ENCODE peak calls at places on chromosomes 13 and 19, in seven cellular contexts. U is GM13976, L is cardiac fibroblast, K is heart left ventricle, N is PC-9, R is heart right ventricle, J is AG09319. S is an unnamed sample.

GRCh38 chr13:43757266-43757665 is 29.5 kb downstream of the ENOX1 start:
- DNase-seq in U (no peak), L (no peak), K (no peak), N (no peak), R (no peak), J (no peak), S (no peak)

GRCh38 chr13:47932953-47933687 is 68.0 kb downstream of the SUCLA2 start:
- DNase-seq in U (no peak), L (no peak), K (no peak), N (no peak), R (no peak), J (no peak), S (no peak)

GRCh38 chr19:44813331-44814131 is 4.6 kb downstream of the BCAM start:
- DNase-seq in U (no peak), L (no peak), K (no peak), N (no peak), R (no peak), J (no peak), S (no peak)

GRCh38 chr19:34375598-34375997 is 10.6 kb downstream of the GPI start:
- DNase-seq in U (no peak), L (no peak), K (no peak), N (no peak), R (no peak), J (no peak), S (no peak)

GRCh38 chr19:3980353-3981251 is 4.7 kb downstream of the EEF2 start:
- DNase-seq in U (no peak), L (no peak), K (no peak), N (no peak), R (no peak), J (no peak), S (no peak)

GRCh38 chr13:24688111-24688510 is 7.9 kb downstream of the ATP12A start:
- DNase-seq in U (no peak), L (no peak), K (no peak), N (no peak), R (no peak), J (no peak), S (no peak)

GRCh38 chr13:45847554-45848224 is 3.9 kb downstream of the SIAH3 start:
- DNase-seq in U (peak), L (no peak), K (no peak), N (no peak), R (peak), J (no peak), S (no peak)

GRCh38 chr19:15398501-15399233 is 19.1 kb upstream of the AKAP8 start:
- DNase-seq in U (no peak), L (no peak), K (no peak), N (no peak), R (no peak), J (no peak), S (no peak)

GRCh38 chr13:111659842-111660241 is 339.4 kb downstream of the TEX29 start:
- DNase-seq in U (no peak), L (no peak), K (no peak), N (no peak), R (peak), J (no peak), S (no peak)

GRCh38 chr13:42671502-42671901 is 97.5 kb downstream of the TNFSF11 start:
- DNase-seq in U (no peak), L (no peak), K (no peak), N (no peak), R (no peak), J (no peak), S (no peak)

GRCh38 chr19:19540707-19541515 is 2.8 kb downstream of the CILP2 start:
- DNase-seq in U (peak), L (peak), K (no peak), N (peak), R (no peak), J (no peak), S (peak)

GRCh38 chr19:574658-575526 is 2.5 kb downstream of the BSG start:
- DNase-seq in U (peak), L (peak), K (peak), N (peak), R (peak), J (no peak), S (no peak)

GRCh38 chr13:105773887-105774538 is 761.4 kb downstream of the EFNB2 start:
- DNase-seq in U (no peak), L (peak), K (no peak), N (peak), R (no peak), J (no peak), S (peak)

GRCh38 chr19:1590641-1591397 is 1.8 kb downstream of the MBD3 start:
- DNase-seq in U (peak), L (peak), K (no peak), N (no peak), R (no peak), J (no peak), S (no peak)

GRCh38 chr19:3243851-3244700 is 19.6 kb downstream of the CELF5 start:
- DNase-seq in U (peak), L (peak), K (no peak), N (peak), R (peak), J (peak), S (no peak)

GRCh38 chr13:75797256-75797655 is 161.1 kb downstream of the LMO7 start:
- DNase-seq in U (no peak), L (no peak), K (no peak), N (no peak), R (no peak), J (no peak), S (no peak)

GRCh38 chr19:39093761-39094160 is 9.6 kb downstream of the ACP7 start:
- DNase-seq in U (no peak), L (peak), K (no peak), N (no peak), R (no peak), J (no peak), S (peak)

GRCh38 chr13:102394158-102395053 is 7.4 kb downstream of the FGF14 start:
- DNase-seq in U (peak), L (peak), K (peak), N (no peak), R (peak), J (peak), S (peak)

GRCh38 chr19:17931532-17932191 is 1.2 kb upstream of the CCDC124 start:
- DNase-seq in U (no peak), L (no peak), K (no peak), N (no peak), R (no peak), J (no peak), S (no peak)

GRCh38 chr19:7497292-7497691 is 8.5 kb upstream of the PEX11G start:
- DNase-seq in U (no peak), L (no peak), K (no peak), N (no peak), R (no peak), J (no peak), S (no peak)

GRCh38 chr13:40878321-40878720 is 88.9 kb downstream of the SLC25A15 start:
- DNase-seq in U (no peak), L (no peak), K (no peak), N (no peak), R (no peak), J (no peak), S (peak)

GRCh38 chr19:35095667-35096368 is 19.8 kb upstream of the FXYD3 start:
- DNase-seq in U (no peak), L (no peak), K (no peak), N (no peak), R (no peak), J (no peak), S (peak)

GRCh38 chr13:97165527-97166425 is 56.4 kb upstream of the MBNL2 start:
- DNase-seq in U (no peak), L (no peak), K (no peak), N (peak), R (no peak), J (no peak), S (no peak)

GRCh38 chr19:14023404-14024235 is 4.3 kb upstream of the RLN3 start:
- DNase-seq in U (no peak), L (peak), K (peak), N (peak), R (no peak), J (no peak), S (no peak)
- TF ChIP-seq CTCF in U (no peak), L (peak), K (peak), N (peak), R (peak), J (peak), S (peak)

GRCh38 chr13:99656843-99657506 is 155.7 kb downstream of the TM9SF2 start:
- DNase-seq in U (no peak), L (no peak), K (no peak), N (no peak), R (no peak), J (no peak), S (no peak)

GRCh38 chr13:99657848-99658265 is 156.6 kb downstream of the TM9SF2 start:
- DNase-seq in U (no peak), L (peak), K (peak), N (no peak), R (peak), J (no peak), S (no peak)

GRCh38 chr13:99660101-99660500 is 158.8 kb downstream of the TM9SF2 start:
- DNase-seq in U (no peak), L (no peak), K (no peak), N (no peak), R (no peak), J (no peak), S (no peak)

GRCh38 chr13:99659234-99659633 is 158.0 kb downstream of the TM9SF2 start:
- DNase-seq in U (no peak), L (no peak), K (no peak), N (peak), R (no peak), J (no peak), S (no peak)

GRCh38 chr13:99658266-99658991 is 157.2 kb downstream of the TM9SF2 start:
- DNase-seq in U (peak), L (peak), K (peak), N (no peak), R (peak), J (peak), S (peak)
- TF ChIP-seq CTCF in U (peak), L (peak), K (peak), N (no peak), R (no peak), J (peak), S (peak)

DNA sequence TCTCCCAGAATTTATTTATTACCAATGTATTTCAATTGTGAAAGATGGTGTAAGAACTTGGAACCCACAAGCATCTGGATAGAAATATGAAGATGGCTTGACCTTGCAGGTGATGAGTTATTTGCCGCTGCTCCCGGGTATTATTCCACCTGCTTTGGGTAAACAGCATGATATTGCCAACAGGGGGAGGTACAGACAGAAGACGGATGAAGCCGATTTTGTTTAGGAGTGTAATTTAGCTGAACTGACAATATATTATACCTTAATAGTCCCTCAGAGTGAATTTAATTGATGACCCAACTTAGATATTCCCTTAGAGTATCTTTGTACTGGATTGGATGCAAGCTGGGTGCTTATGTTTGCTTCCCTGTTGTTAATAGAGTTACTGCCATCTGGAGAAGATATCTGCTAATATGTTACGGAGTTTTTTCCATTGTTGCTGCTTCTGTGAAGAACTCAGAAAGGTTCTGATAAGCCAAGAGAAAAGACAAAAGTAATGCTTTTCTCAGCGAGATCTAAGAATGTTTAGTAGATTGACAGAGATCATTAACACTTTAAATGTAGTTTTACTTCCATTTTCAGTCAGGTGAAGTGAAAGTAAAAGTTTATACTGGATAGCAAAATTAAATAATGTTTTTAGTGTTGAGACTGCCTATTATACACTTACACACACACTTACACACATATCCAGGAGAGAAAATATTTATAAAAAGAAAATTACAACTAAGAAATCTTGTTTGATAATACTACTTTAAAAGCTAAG is 2220.8 kb upstream of the PCDH20 start:
- DNase-seq in U (no peak), L (peak), K (no peak), N (no peak), R (no peak), J (no peak), S (no peak)
- TF ChIP-seq CTCF in U (no peak), L (peak), K (no peak), N (no peak), R (no peak), J (no peak), S (peak)

GRCh38 chr13:28528848-28529247 is 33.9 kb upstream of the FLT1 start:
- DNase-seq in U (no peak), L (no peak), K (no peak), N (no peak), R (no peak), J (no peak), S (no peak)
- TF ChIP-seq CTCF in U (no peak), L (no peak), K (no peak), N (no peak), R (no peak), J (no peak), S (peak)

DNA sequence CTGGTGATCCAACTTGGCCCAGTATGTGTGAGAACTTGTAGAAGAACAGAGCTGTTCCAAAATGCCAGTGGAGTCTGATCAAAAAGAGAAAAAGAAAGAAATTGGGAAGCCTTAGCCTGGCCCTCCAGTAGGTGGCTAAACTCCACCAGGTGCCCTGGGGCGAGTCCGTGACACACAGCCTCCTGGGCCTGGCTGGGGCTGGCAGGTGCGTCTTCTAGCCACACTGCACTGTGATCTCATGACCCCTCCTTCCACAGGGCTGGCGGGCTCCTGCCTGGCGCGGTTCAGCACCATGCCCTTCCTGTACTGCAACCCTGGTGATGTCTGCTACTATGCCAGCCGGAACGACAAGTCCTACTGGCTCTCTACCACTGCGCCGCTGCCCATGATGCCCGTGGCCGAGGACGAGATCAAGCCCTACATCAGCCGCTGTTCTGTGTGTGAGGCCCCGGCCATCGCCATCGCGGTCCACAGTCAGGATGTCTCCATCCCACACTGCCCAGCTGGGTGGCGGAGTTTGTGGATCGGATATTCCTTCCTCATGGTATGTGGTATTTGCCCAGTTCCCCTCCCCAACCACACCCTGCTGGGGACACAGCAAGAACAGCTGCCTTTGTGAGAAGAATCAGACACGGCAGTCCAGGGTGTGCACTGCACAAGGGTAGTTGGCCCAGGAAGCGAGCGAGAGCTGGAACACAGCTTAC is 53.7 kb downstream of the RAB20 start:
- DNase-seq in U (no peak), L (no peak), K (peak), N (peak), R (peak), J (no peak), S (no peak)
- TF ChIP-seq CTCF in U (no peak), L (peak), K (peak), N (peak), R (no peak), J (no peak), S (peak)

GRCh38 chr13:27869436-27870090 is 50.2 kb upstream of the PDX1 start:
- DNase-seq in U (no peak), L (no peak), K (no peak), N (no peak), R (no peak), J (no peak), S (no peak)
- TF ChIP-seq CTCF in U (no peak), L (no peak), K (no peak), N (peak), R (no peak), J (no peak), S (no peak)